ENCODE peak calls at places on chromosomes 3 and 15, in ten cellular contexts. One of them, this sample, is unnamed.
A peak's percentile ranks its signal among the peaks of the same experiment; 100 is the strongest.

GRCh38 chr3:143201066-143201465 is 81.5 kb downstream of the CHST2 start:
- DNase-seq in GM12891: no peak
- DNase-seq in stomach: no peak
- DNase-seq in suprapubic skin: no peak
- DNase-seq in H1: no peak
- DNase-seq in spleen: no peak
- DNase-seq in HCT116: no peak
- DNase-seq in breast epithelium: no peak
- DNase-seq in sigmoid colon: no peak
- DNase-seq in upper lobe of left lung: no peak
- DNase-seq in this sample: no peak

GRCh38 chr3:149299938-149300791 is 33.3 kb downstream of the TM4SF18 start:
- DNase-seq in breast epithelium: no peak
- DNase-seq in spleen: no peak
- DNase-seq in HCT116: peak; percentile 93
- DNase-seq in stomach: peak; percentile 53
- DNase-seq in upper lobe of left lung: peak; percentile 73
- DNase-seq in suprapubic skin: no peak
- DNase-seq in GM12891: no peak
- DNase-seq in sigmoid colon: no peak
- DNase-seq in H1: no peak
- DNase-seq in this sample: no peak

GRCh38 chr3:52240059-52240885 is 1.3 kb upstream of the TWF2 start:
- DNase-seq in HCT116: peak; percentile 67
- DNase-seq in upper lobe of left lung: peak; percentile 73
- DNase-seq in sigmoid colon: peak; percentile 87
- DNase-seq in stomach: no peak
- DNase-seq in H1: no peak
- DNase-seq in GM12891: no peak
- DNase-seq in suprapubic skin: peak; percentile 83
- DNase-seq in spleen: peak; percentile 69
- DNase-seq in breast epithelium: no peak
- DNase-seq in this sample: no peak

GRCh38 chr3:113736548-113737089 is 9.4 kb downstream of the NAA50 start:
- DNase-seq in H1: no peak
- DNase-seq in stomach: no peak
- DNase-seq in GM12891: no peak
- DNase-seq in upper lobe of left lung: no peak
- DNase-seq in spleen: no peak
- DNase-seq in sigmoid colon: no peak
- DNase-seq in breast epithelium: no peak
- DNase-seq in HCT116: peak; percentile 36
- DNase-seq in suprapubic skin: no peak
- DNase-seq in this sample: no peak

GRCh38 chr3:45943207-45943846 is at the start of gene CXCR6:
- DNase-seq in stomach: no peak
- DNase-seq in spleen: no peak
- DNase-seq in H1: no peak
- DNase-seq in upper lobe of left lung: no peak
- DNase-seq in suprapubic skin: no peak
- DNase-seq in HCT116: no peak
- DNase-seq in GM12891: no peak
- DNase-seq in breast epithelium: no peak
- DNase-seq in sigmoid colon: peak; percentile 37
- DNase-seq in this sample: no peak

GRCh38 chr15:60326824-60327654 is 70.7 kb downstream of the ANXA2 start:
- DNase-seq in sigmoid colon: no peak
- DNase-seq in HCT116: peak; percentile 47
- DNase-seq in stomach: no peak
- DNase-seq in suprapubic skin: no peak
- DNase-seq in upper lobe of left lung: no peak
- DNase-seq in spleen: no peak
- DNase-seq in GM12891: no peak
- DNase-seq in breast epithelium: no peak
- DNase-seq in H1: no peak
- DNase-seq in this sample: no peak

GRCh38 chr3:133547432-133548041 is 25.9 kb upstream of the CDV3 start:
- DNase-seq in HCT116: no peak
- DNase-seq in suprapubic skin: no peak
- DNase-seq in GM12891: no peak
- DNase-seq in upper lobe of left lung: peak; percentile 86
- DNase-seq in H1: no peak
- DNase-seq in sigmoid colon: peak; percentile 68
- DNase-seq in stomach: peak; percentile 78
- DNase-seq in breast epithelium: no peak
- DNase-seq in spleen: no peak
- DNase-seq in this sample: no peak

GRCh38 chr15:39362832-39363561 is 217.9 kb upstream of the THBS1 start:
- DNase-seq in GM12891: no peak
- DNase-seq in breast epithelium: no peak
- DNase-seq in H1: no peak
- DNase-seq in spleen: no peak
- DNase-seq in stomach: no peak
- DNase-seq in upper lobe of left lung: no peak
- DNase-seq in sigmoid colon: no peak
- DNase-seq in HCT116: no peak
- DNase-seq in suprapubic skin: no peak
- DNase-seq in this sample: no peak

GRCh38 chr3:4355401-4356224 is 52.4 kb downstream of the SETMAR start:
- DNase-seq in breast epithelium: no peak
- DNase-seq in H1: no peak
- DNase-seq in sigmoid colon: no peak
- DNase-seq in GM12891: no peak
- DNase-seq in spleen: no peak
- DNase-seq in upper lobe of left lung: peak; percentile 31
- DNase-seq in HCT116: no peak
- DNase-seq in stomach: peak; percentile 48
- DNase-seq in suprapubic skin: no peak
- DNase-seq in this sample: no peak

GRCh38 chr3:56781762-56782161 is 20.0 kb downstream of the ARHGEF3 start:
- DNase-seq in sigmoid colon: no peak
- DNase-seq in spleen: no peak
- DNase-seq in stomach: no peak
- DNase-seq in H1: no peak
- DNase-seq in HCT116: no peak
- DNase-seq in GM12891: no peak
- DNase-seq in breast epithelium: no peak
- DNase-seq in upper lobe of left lung: no peak
- DNase-seq in suprapubic skin: no peak
- DNase-seq in this sample: no peak

GRCh38 chr15:59051867-59052861 is 52.8 kb upstream of the CCNB2 start:
- DNase-seq in spleen: no peak
- DNase-seq in GM12891: no peak
- DNase-seq in stomach: no peak
- DNase-seq in suprapubic skin: no peak
- DNase-seq in breast epithelium: no peak
- DNase-seq in HCT116: no peak
- DNase-seq in H1: no peak
- DNase-seq in sigmoid colon: no peak
- DNase-seq in upper lobe of left lung: no peak
- DNase-seq in this sample: no peak

GRCh38 chr15:92797168-92798052 is 102.7 kb upstream of the CHD2 start:
- DNase-seq in upper lobe of left lung: peak; percentile 35
- DNase-seq in sigmoid colon: no peak
- DNase-seq in suprapubic skin: no peak
- DNase-seq in stomach: no peak
- DNase-seq in H1: no peak
- DNase-seq in HCT116: peak; percentile 73
- DNase-seq in spleen: no peak
- DNase-seq in GM12891: no peak
- DNase-seq in breast epithelium: no peak
- DNase-seq in this sample: no peak
- TF ChIP-seq POLR2AphosphoS5 in upper lobe of left lung: no peak
- TF ChIP-seq POLR2AphosphoS5 in sigmoid colon: no peak
- TF ChIP-seq POLR2AphosphoS5 in suprapubic skin: no peak
- TF ChIP-seq POLR2AphosphoS5 in stomach: no peak
- TF ChIP-seq POLR2AphosphoS5 in H1: no peak
- TF ChIP-seq POLR2AphosphoS5 in HCT116: no peak
- TF ChIP-seq POLR2AphosphoS5 in spleen: no peak
- TF ChIP-seq POLR2AphosphoS5 in GM12891: no peak
- TF ChIP-seq POLR2AphosphoS5 in breast epithelium: no peak
- TF ChIP-seq POLR2AphosphoS5 in this sample: peak; percentile 48

DNA sequence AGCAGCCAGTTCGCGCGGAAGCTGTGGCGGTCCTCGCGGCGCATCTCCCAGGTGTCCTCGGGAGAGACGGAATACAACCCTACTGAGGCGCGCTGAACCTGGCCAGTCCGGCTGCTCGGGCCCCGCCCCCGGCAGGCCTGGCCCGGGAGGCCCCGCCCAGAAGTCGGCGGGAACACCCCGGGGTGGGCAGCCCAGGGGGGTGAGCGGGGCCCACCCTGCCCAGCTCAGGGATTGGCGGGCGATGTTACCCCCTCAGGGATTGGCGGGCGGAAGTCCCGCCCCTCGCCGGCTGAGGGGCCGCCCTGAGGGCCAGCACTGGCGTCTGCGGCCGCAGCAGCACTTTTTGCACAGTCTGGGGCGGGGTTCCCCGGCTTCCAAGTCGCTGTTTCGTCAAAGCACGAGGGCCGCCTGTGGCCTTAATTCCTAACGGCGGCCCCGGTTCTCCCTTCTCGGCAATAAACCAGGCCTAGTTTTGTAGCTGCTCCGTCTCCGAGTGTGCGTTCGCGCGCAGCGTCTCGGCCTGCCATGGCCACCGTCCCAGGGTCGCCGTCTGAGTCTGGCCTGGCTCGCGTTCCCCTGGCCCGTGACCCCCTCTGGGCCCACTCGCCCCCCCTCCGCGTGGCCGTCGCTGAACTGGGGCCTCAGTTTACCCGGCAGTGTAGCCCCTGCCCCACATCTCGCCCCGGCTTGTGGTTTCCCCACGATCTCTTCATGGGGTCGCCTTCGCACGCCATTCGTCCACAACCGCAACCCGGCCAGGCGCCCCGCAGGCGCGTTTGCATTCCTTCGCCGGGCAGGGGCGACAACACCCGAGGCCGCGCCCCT is 30.0 kb downstream of the NBEAL2 start:
- DNase-seq in sigmoid colon: peak; percentile 97
- DNase-seq in H1: peak; percentile 83
- DNase-seq in upper lobe of left lung: peak; percentile 90
- DNase-seq in spleen: peak; percentile 95
- DNase-seq in stomach: peak; percentile 77
- DNase-seq in GM12891: peak; percentile 97
- DNase-seq in breast epithelium: peak; percentile 76
- DNase-seq in suprapubic skin: peak; percentile 92
- DNase-seq in HCT116: no peak
- DNase-seq in this sample: no peak
- TF ChIP-seq POLR2A in sigmoid colon: peak; percentile 85
- TF ChIP-seq POLR2A in H1: no peak
- TF ChIP-seq POLR2A in upper lobe of left lung: peak; percentile 84
- TF ChIP-seq POLR2A in spleen: no peak
- TF ChIP-seq POLR2A in stomach: no peak
- TF ChIP-seq POLR2A in GM12891: no peak
- TF ChIP-seq POLR2A in breast epithelium: no peak
- TF ChIP-seq POLR2A in suprapubic skin: peak; percentile 39
- TF ChIP-seq POLR2A in HCT116: no peak
- TF ChIP-seq POLR2A in this sample: no peak

GRCh38 chr3:10006048-10006761 is 19.6 kb upstream of the EMC3 start:
- DNase-seq in breast epithelium: no peak
- DNase-seq in HCT116: no peak
- DNase-seq in spleen: no peak
- DNase-seq in stomach: no peak
- DNase-seq in suprapubic skin: no peak
- DNase-seq in upper lobe of left lung: no peak
- DNase-seq in GM12891: no peak
- DNase-seq in sigmoid colon: peak; percentile 57
- DNase-seq in H1: no peak
- DNase-seq in this sample: peak; percentile 56

GRCh38 chr3:10006762-10007090 is 19.5 kb upstream of the FANCD2 start:
- DNase-seq in GM12891: no peak
- DNase-seq in sigmoid colon: peak; percentile 37
- DNase-seq in HCT116: no peak
- DNase-seq in spleen: no peak
- DNase-seq in breast epithelium: no peak
- DNase-seq in suprapubic skin: no peak
- DNase-seq in H1: no peak
- DNase-seq in stomach: no peak
- DNase-seq in upper lobe of left lung: no peak
- DNase-seq in this sample: peak; percentile 19

GRCh38 chr3:10004960-10005564 is 18.4 kb upstream of the EMC3 start:
- DNase-seq in stomach: no peak
- DNase-seq in breast epithelium: no peak
- DNase-seq in HCT116: no peak
- DNase-seq in upper lobe of left lung: no peak
- DNase-seq in GM12891: no peak
- DNase-seq in H1: no peak
- DNase-seq in spleen: no peak
- DNase-seq in sigmoid colon: peak; percentile 40
- DNase-seq in suprapubic skin: no peak
- DNase-seq in this sample: peak; percentile 29

GRCh38 chr3:10002951-10003350 is 16.3 kb upstream of the EMC3 start:
- DNase-seq in upper lobe of left lung: no peak
- DNase-seq in stomach: no peak
- DNase-seq in GM12891: no peak
- DNase-seq in H1: no peak
- DNase-seq in suprapubic skin: no peak
- DNase-seq in breast epithelium: no peak
- DNase-seq in sigmoid colon: peak; percentile 27
- DNase-seq in HCT116: no peak
- DNase-seq in spleen: no peak
- DNase-seq in this sample: peak; percentile 55

GRCh38 chr3:10004506-10004905 is 17.9 kb upstream of the EMC3 start:
- DNase-seq in breast epithelium: no peak
- DNase-seq in stomach: no peak
- DNase-seq in spleen: no peak
- DNase-seq in H1: no peak
- DNase-seq in upper lobe of left lung: no peak
- DNase-seq in HCT116: no peak
- DNase-seq in sigmoid colon: peak; percentile 54
- DNase-seq in GM12891: no peak
- DNase-seq in suprapubic skin: no peak
- DNase-seq in this sample: peak; percentile 71
- TF ChIP-seq POLR2AphosphoS5 in breast epithelium: no peak
- TF ChIP-seq POLR2AphosphoS5 in stomach: no peak
- TF ChIP-seq POLR2AphosphoS5 in spleen: no peak
- TF ChIP-seq POLR2AphosphoS5 in H1: no peak
- TF ChIP-seq POLR2AphosphoS5 in upper lobe of left lung: no peak
- TF ChIP-seq POLR2AphosphoS5 in HCT116: no peak
- TF ChIP-seq POLR2AphosphoS5 in sigmoid colon: no peak
- TF ChIP-seq POLR2AphosphoS5 in GM12891: peak; percentile 40
- TF ChIP-seq POLR2AphosphoS5 in suprapubic skin: no peak
- TF ChIP-seq POLR2AphosphoS5 in this sample: no peak

DNA sequence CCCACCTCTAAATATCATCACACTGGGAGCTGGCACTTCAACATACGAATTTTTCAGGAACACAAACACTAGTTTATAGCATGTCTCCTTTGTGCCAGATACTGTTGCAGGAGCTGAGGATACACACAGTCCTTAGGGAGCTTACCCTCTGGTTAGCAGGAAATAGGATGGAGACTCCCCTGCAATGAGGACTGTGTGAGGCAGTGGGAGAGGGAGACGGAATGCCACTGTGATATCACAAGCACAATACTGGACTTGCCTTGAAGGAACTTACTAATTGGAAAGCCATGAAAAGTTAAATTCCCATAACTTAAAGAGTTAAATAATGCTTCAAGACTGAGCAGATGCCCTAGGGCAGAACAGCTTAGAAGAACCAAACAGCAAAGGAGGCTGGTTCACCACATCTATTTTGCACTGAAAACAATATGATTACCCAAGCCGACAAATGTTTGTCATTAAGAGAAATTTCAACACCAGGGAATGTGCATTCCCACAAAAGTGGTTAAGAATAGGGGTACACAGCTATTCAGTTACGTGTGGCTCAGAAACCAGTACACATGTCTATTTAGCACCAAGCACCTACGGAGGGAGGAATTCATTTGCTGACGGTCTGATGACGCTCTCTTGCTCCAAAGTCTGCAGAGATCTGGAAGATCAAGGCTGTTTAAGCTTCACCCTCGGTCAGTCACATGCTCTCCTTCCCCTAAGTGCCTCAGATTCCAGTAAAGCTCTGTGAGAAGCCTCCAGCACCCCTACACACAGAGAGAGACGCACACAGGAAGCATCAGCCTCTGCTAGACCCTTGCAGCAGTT is 5.2 kb downstream of the TBC1D2B start:
- DNase-seq in spleen: no peak
- DNase-seq in suprapubic skin: peak; percentile 70
- DNase-seq in sigmoid colon: peak; percentile 81
- DNase-seq in breast epithelium: no peak
- DNase-seq in stomach: no peak
- DNase-seq in HCT116: no peak
- DNase-seq in upper lobe of left lung: peak; percentile 62
- DNase-seq in H1: no peak
- DNase-seq in GM12891: no peak
- DNase-seq in this sample: no peak
- TF ChIP-seq POLR2A in spleen: peak; percentile 27
- TF ChIP-seq POLR2A in suprapubic skin: peak; percentile 52
- TF ChIP-seq POLR2A in sigmoid colon: no peak
- TF ChIP-seq POLR2A in breast epithelium: peak; percentile 19
- TF ChIP-seq POLR2A in stomach: no peak
- TF ChIP-seq POLR2A in HCT116: no peak
- TF ChIP-seq POLR2A in upper lobe of left lung: peak; percentile 61
- TF ChIP-seq POLR2A in H1: no peak
- TF ChIP-seq POLR2A in GM12891: no peak
- TF ChIP-seq POLR2A in this sample: no peak